ENCODE peak calls at places on chromosome X, in eight cellular contexts. C is ovary, J is uterus, R is heart right ventricle, O is suprapubic skin, U is colonic mucosa, E is endodermal cell, Y is OCI-LY7. B is an unnamed sample.

GRCh38 chrX:57227691-57228090 is 58.8 kb upstream of the FAAH2 start:
- DNase-seq in C (no peak), J (no peak), R (no peak), O (no peak), U (no peak), E (peak; percentile 80), Y (no peak), B (no peak)

GRCh38 chrX:50704360-50704759 is 109.6 kb downstream of the SHROOM4 start:
- DNase-seq in C (no peak), J (no peak), R (no peak), O (no peak), U (no peak), E (no peak), Y (no peak), B (no peak)

GRCh38 chrX:16786791-16787735 is 797 bp downstream of the TXLNG start:
- DNase-seq in C (peak; percentile 68), J (peak; percentile 27), R (no peak), O (no peak), U (no peak), E (peak; percentile 71), Y (peak; percentile 40), B (no peak)

GRCh38 chrX:129613596-129613995 is 41.2 kb downstream of the APLN start:
- DNase-seq in C (no peak), J (no peak), R (no peak), O (no peak), U (no peak), E (no peak), Y (no peak), B (no peak)

GRCh38 chrX:106999002-106999975 is 723 bp downstream of the MORC4 start:
- DNase-seq in C (peak; percentile 49), J (peak; percentile 54), R (peak; percentile 37), O (no peak), U (peak; percentile 65), E (peak; percentile 70), Y (peak; percentile 67), B (no peak)

GRCh38 chrX:2697306-2697705 is 6.2 kb downstream of the CD99 start:
- DNase-seq in C (no peak), J (no peak), R (no peak), O (no peak), U (no peak), E (no peak), Y (no peak), B (no peak)

GRCh38 chrX:74585766-74586165 is 28.7 kb downstream of the RLIM start:
- DNase-seq in C (no peak), J (no peak), R (no peak), O (no peak), U (no peak), E (no peak), Y (no peak), B (no peak)

GRCh38 chrX:112826020-112826419 is 14.6 kb downstream of the AMOT start:
- DNase-seq in C (no peak), J (no peak), R (no peak), O (no peak), U (no peak), E (no peak), Y (no peak), B (no peak)

GRCh38 chrX:17817242-17817641 is 43.9 kb downstream of the RAI2 start:
- DNase-seq in C (no peak), J (no peak), R (no peak), O (no peak), U (no peak), E (no peak), Y (no peak), B (no peak)

GRCh38 chrX:56788229-56788628 is 59.2 kb downstream of the NBDY start:
- DNase-seq in C (no peak), J (peak; percentile 15), R (no peak), O (peak; percentile 9), U (no peak), E (no peak), Y (no peak), B (peak; percentile 65)

GRCh38 chrX:17597836-17598434 is 139.4 kb upstream of the SCML1 start:
- DNase-seq in C (peak; percentile 69), J (peak; percentile 81), R (peak; percentile 82), O (peak; percentile 88), U (peak; percentile 84), E (no peak), Y (no peak), B (peak; percentile 81)

GRCh38 chrX:2513120-2513664 is 12.4 kb upstream of the DHRSX start:
- DNase-seq in C (no peak), J (no peak), R (no peak), O (no peak), U (no peak), E (no peak), Y (peak; percentile 56), B (peak; percentile 21)

GRCh38 chrX:9687899-9688298 is 77.7 kb downstream of the GPR143 start:
- DNase-seq in C (no peak), J (no peak), R (no peak), O (no peak), U (no peak), E (no peak), Y (no peak), B (no peak)

GRCh38 chrX:118370921-118371624 is 25.2 kb downstream of the WDR44 start:
- DNase-seq in C (no peak), J (no peak), R (no peak), O (no peak), U (no peak), E (no peak), Y (no peak), B (no peak)

GRCh38 chrX:51334276-51334675 is 1.7 kb downstream of the NUDT10 start:
- DNase-seq in C (no peak), J (no peak), R (no peak), O (no peak), U (no peak), E (no peak), Y (no peak), B (no peak)

GRCh38 chrX:20545538-20545937 is 278.8 kb upstream of the RPS6KA3 start:
- DNase-seq in C (no peak), J (no peak), R (peak; percentile 3), O (no peak), U (no peak), E (no peak), Y (no peak), B (no peak)

GRCh38 chrX:69543572-69543971 is 39.4 kb downstream of the NALF2 start:
- DNase-seq in C (no peak), J (no peak), R (no peak), O (no peak), U (no peak), E (no peak), Y (no peak), B (no peak)

GRCh38 chrX:155888139-155888538 is 7.0 kb downstream of the VAMP7 start:
- DNase-seq in C (no peak), J (no peak), R (no peak), O (no peak), U (no peak), E (no peak), Y (no peak), B (no peak)

GRCh38 chrX:40176256-40176978 is 78.7 kb upstream of the BCOR start:
- DNase-seq in C (peak; percentile 79), J (peak; percentile 47), R (peak; percentile 77), O (no peak), U (peak; percentile 71), E (peak; percentile 84), Y (peak; percentile 84), B (no peak)

GRCh38 chrX:151004085-151004484 is 20.9 kb downstream of the HMGB3 start:
- DNase-seq in C (no peak), J (no peak), R (no peak), O (no peak), U (no peak), E (no peak), Y (no peak), B (no peak)

GRCh38 chrX:79235899-79236298 is 91.4 kb downstream of the GPR174 start:
- DNase-seq in C (no peak), J (no peak), R (no peak), O (no peak), U (no peak), E (no peak), Y (no peak), B (no peak)

GRCh38 chrX:115589419-115589818 is 28.4 kb downstream of the PLS3 start:
- DNase-seq in C (no peak), J (no peak), R (no peak), O (no peak), U (no peak), E (no peak), Y (no peak), B (no peak)

GRCh38 chrX:40729923-40730584 is 5.3 kb downstream of the MED14 start:
- DNase-seq in C (no peak), J (no peak), R (no peak), O (no peak), U (peak; percentile 59), E (no peak), Y (no peak), B (no peak)

GRCh38 chrX:115898382-115899001 is 272.1 kb upstream of the AGTR2 start:
- DNase-seq in C (peak; percentile 79), J (peak; percentile 81), R (no peak), O (no peak), U (peak; percentile 79), E (peak; percentile 86), Y (peak; percentile 29), B (no peak)

GRCh38 chrX:56728321-56728720 is 722 bp upstream of the NBDY start:
- DNase-seq in C (no peak), J (no peak), R (no peak), O (no peak), U (no peak), E (no peak), Y (peak; percentile 38), B (no peak)

GRCh38 chrX:112641449-112641848 is 38.3 kb downstream of the LHFPL1 start:
- DNase-seq in C (no peak), J (no peak), R (no peak), O (no peak), U (no peak), E (no peak), Y (no peak), B (no peak)

GRCh38 chrX:65681810-65682209 is 14.4 kb downstream of the MSN start:
- DNase-seq in C (no peak), J (no peak), R (no peak), O (no peak), U (no peak), E (no peak), Y (no peak), B (no peak)

GRCh38 chrX:72094894-72095293 is 36.8 kb downstream of the RTL5 start:
- DNase-seq in C (no peak), J (no peak), R (peak; percentile 72), O (no peak), U (no peak), E (peak; percentile 69), Y (no peak), B (no peak)
- H3K27ac ChIP-seq in C (no peak overlapping the region), J (no peak overlapping the region), R (no peak overlapping the region), O (no peak overlapping the region), U (no peak overlapping the region), E (no peak overlapping the region), Y (no peak overlapping the region), B (no peak overlapping the region)

GRCh38 chrX:19372170-19373033 is 28.7 kb downstream of the PDHA1 start:
- DNase-seq in C (peak; percentile 68), J (peak; percentile 52), R (peak; percentile 50), O (no peak), U (peak; percentile 67), E (peak; percentile 89), Y (peak; percentile 58), B (no peak)
- H3K4me3 ChIP-seq in C (peak overlapping the region; percentile 9), J (peak overlapping the region; percentile 33), R (peak overlapping the region; percentile 40), O (peak overlapping the region; percentile 41), U (peak overlapping the region; percentile 25), E (peak overlapping the region; percentile 79), Y (no peak overlapping the region), B (peak overlapping the region; percentile 65)

GRCh38 chrX:72609313-72609712 is 36.7 kb upstream of the HDAC8 start:
- DNase-seq in C (no peak), J (no peak), R (no peak), O (no peak), U (no peak), E (no peak), Y (no peak), B (no peak)
- TF ChIP-seq CTCF in C (no peak), J (no peak), R (peak; percentile 19), O (no peak), U (no peak), E (peak; percentile 61), Y (peak; percentile 47), B (no peak)

GRCh38 chrX:52923781-52924241 is 26.7 kb downstream of the FAM156B start:
- DNase-seq in C (no peak), J (no peak), R (peak; percentile 8), O (no peak), U (peak; percentile 17), E (peak; percentile 33), Y (peak; percentile 70), B (no peak)
- H3K27ac ChIP-seq in C (no peak overlapping the region), J (no peak overlapping the region), R (peak overlapping the region; percentile 39), O (no peak overlapping the region), U (no peak overlapping the region), E (no peak overlapping the region), Y (peak overlapping the region; percentile 64), B (no peak overlapping the region)

B was measured in coronary artery.